ENCODE peak calls at places on chromosome 16, in seven cellular contexts. One of them, this sample, is unnamed.

GRCh38 chr16:17266606-17267313 is 204.0 kb downstream of the XYLT1 start:
- DNase-seq in NCI-H187: no peak
- DNase-seq in activated naive CD4-positive, alpha-beta T cell treated with Interleukin-2 at 50 U/mL for 16 hours: no peak
- DNase-seq in stimulated activated CD4-positive, alpha-beta T cell treated with anti-CD3 and anti-CD28 coated beads, Interleukin-1b, Interleukin-23, amount 100 ng/mL, for 24 hours: no peak
- DNase-seq in H9: no peak
- DNase-seq in GM19239: no peak
- DNase-seq in memory B cell: no peak
- DNase-seq in this sample: no peak

GRCh38 chr16:69494993-69495392 is 70.6 kb downstream of the CYB5B start:
- DNase-seq in NCI-H187: no peak
- DNase-seq in activated naive CD4-positive, alpha-beta T cell treated with Interleukin-2 at 50 U/mL for 16 hours: peak
- DNase-seq in stimulated activated CD4-positive, alpha-beta T cell treated with anti-CD3 and anti-CD28 coated beads, Interleukin-1b, Interleukin-23, amount 100 ng/mL, for 24 hours: no peak
- DNase-seq in H9: peak
- DNase-seq in GM19239: no peak
- DNase-seq in memory B cell: no peak
- DNase-seq in this sample: no peak

GRCh38 chr16:87611456-87611855 is 9.1 kb downstream of the JPH3 start:
- DNase-seq in NCI-H187: no peak
- DNase-seq in activated naive CD4-positive, alpha-beta T cell treated with Interleukin-2 at 50 U/mL for 16 hours: no peak
- DNase-seq in stimulated activated CD4-positive, alpha-beta T cell treated with anti-CD3 and anti-CD28 coated beads, Interleukin-1b, Interleukin-23, amount 100 ng/mL, for 24 hours: no peak
- DNase-seq in H9: no peak
- DNase-seq in GM19239: no peak
- DNase-seq in memory B cell: no peak
- DNase-seq in this sample: no peak

GRCh38 chr16:9661336-9661735 is 520.9 kb downstream of the GRIN2A start:
- DNase-seq in NCI-H187: no peak
- DNase-seq in activated naive CD4-positive, alpha-beta T cell treated with Interleukin-2 at 50 U/mL for 16 hours: no peak
- DNase-seq in stimulated activated CD4-positive, alpha-beta T cell treated with anti-CD3 and anti-CD28 coated beads, Interleukin-1b, Interleukin-23, amount 100 ng/mL, for 24 hours: no peak
- DNase-seq in H9: no peak
- DNase-seq in GM19239: no peak
- DNase-seq in memory B cell: no peak
- DNase-seq in this sample: no peak

GRCh38 chr16:56424791-56425438 is 430 bp downstream of the AMFR start:
- DNase-seq in NCI-H187: no peak
- DNase-seq in activated naive CD4-positive, alpha-beta T cell treated with Interleukin-2 at 50 U/mL for 16 hours: peak
- DNase-seq in stimulated activated CD4-positive, alpha-beta T cell treated with anti-CD3 and anti-CD28 coated beads, Interleukin-1b, Interleukin-23, amount 100 ng/mL, for 24 hours: peak
- DNase-seq in H9: peak
- DNase-seq in GM19239: no peak
- DNase-seq in memory B cell: peak
- DNase-seq in this sample: peak

GRCh38 chr16:53061701-53062159 is 6.9 kb downstream of the CHD9 start:
- DNase-seq in NCI-H187: no peak
- DNase-seq in activated naive CD4-positive, alpha-beta T cell treated with Interleukin-2 at 50 U/mL for 16 hours: peak
- DNase-seq in stimulated activated CD4-positive, alpha-beta T cell treated with anti-CD3 and anti-CD28 coated beads, Interleukin-1b, Interleukin-23, amount 100 ng/mL, for 24 hours: no peak
- DNase-seq in H9: no peak
- DNase-seq in GM19239: no peak
- DNase-seq in memory B cell: peak
- DNase-seq in this sample: no peak

GRCh38 chr16:85310868-85311585 is 198.8 kb upstream of the CIBAR2 start:
- DNase-seq in NCI-H187: no peak
- DNase-seq in activated naive CD4-positive, alpha-beta T cell treated with Interleukin-2 at 50 U/mL for 16 hours: peak
- DNase-seq in stimulated activated CD4-positive, alpha-beta T cell treated with anti-CD3 and anti-CD28 coated beads, Interleukin-1b, Interleukin-23, amount 100 ng/mL, for 24 hours: no peak
- DNase-seq in H9: no peak
- DNase-seq in GM19239: no peak
- DNase-seq in memory B cell: no peak
- DNase-seq in this sample: no peak

GRCh38 chr16:4407543-4408322 is 8.7 kb downstream of the CORO7 start:
- DNase-seq in NCI-H187: no peak
- DNase-seq in activated naive CD4-positive, alpha-beta T cell treated with Interleukin-2 at 50 U/mL for 16 hours: no peak
- DNase-seq in stimulated activated CD4-positive, alpha-beta T cell treated with anti-CD3 and anti-CD28 coated beads, Interleukin-1b, Interleukin-23, amount 100 ng/mL, for 24 hours: no peak
- DNase-seq in H9: no peak
- DNase-seq in GM19239: no peak
- DNase-seq in memory B cell: no peak
- DNase-seq in this sample: no peak

GRCh38 chr16:80084614-80085013 is 456.2 kb upstream of the DYNLRB2 start:
- DNase-seq in NCI-H187: peak
- DNase-seq in activated naive CD4-positive, alpha-beta T cell treated with Interleukin-2 at 50 U/mL for 16 hours: peak
- DNase-seq in stimulated activated CD4-positive, alpha-beta T cell treated with anti-CD3 and anti-CD28 coated beads, Interleukin-1b, Interleukin-23, amount 100 ng/mL, for 24 hours: no peak
- DNase-seq in H9: peak
- DNase-seq in GM19239: no peak
- DNase-seq in memory B cell: no peak
- DNase-seq in this sample: no peak

GRCh38 chr16:89956511-89957213 is 8.1 kb downstream of the DEF8 start:
- DNase-seq in NCI-H187: no peak
- DNase-seq in activated naive CD4-positive, alpha-beta T cell treated with Interleukin-2 at 50 U/mL for 16 hours: no peak
- DNase-seq in stimulated activated CD4-positive, alpha-beta T cell treated with anti-CD3 and anti-CD28 coated beads, Interleukin-1b, Interleukin-23, amount 100 ng/mL, for 24 hours: no peak
- DNase-seq in H9: no peak
- DNase-seq in GM19239: no peak
- DNase-seq in memory B cell: no peak
- DNase-seq in this sample: no peak

GRCh38 chr16:56267888-56268287 is 76.6 kb downstream of the GNAO1 start:
- DNase-seq in NCI-H187: no peak
- DNase-seq in activated naive CD4-positive, alpha-beta T cell treated with Interleukin-2 at 50 U/mL for 16 hours: no peak
- DNase-seq in stimulated activated CD4-positive, alpha-beta T cell treated with anti-CD3 and anti-CD28 coated beads, Interleukin-1b, Interleukin-23, amount 100 ng/mL, for 24 hours: no peak
- DNase-seq in H9: no peak
- DNase-seq in GM19239: no peak
- DNase-seq in memory B cell: no peak
- DNase-seq in this sample: no peak

GRCh38 chr16:22888791-22889190 is 74.8 kb downstream of the HS3ST2 start:
- DNase-seq in NCI-H187: no peak
- DNase-seq in activated naive CD4-positive, alpha-beta T cell treated with Interleukin-2 at 50 U/mL for 16 hours: no peak
- DNase-seq in stimulated activated CD4-positive, alpha-beta T cell treated with anti-CD3 and anti-CD28 coated beads, Interleukin-1b, Interleukin-23, amount 100 ng/mL, for 24 hours: no peak
- DNase-seq in H9: no peak
- DNase-seq in GM19239: no peak
- DNase-seq in memory B cell: no peak
- DNase-seq in this sample: no peak

GRCh38 chr16:1941924-1942809 is 832 bp downstream of the MSRB1 start:
- DNase-seq in NCI-H187: no peak
- DNase-seq in activated naive CD4-positive, alpha-beta T cell treated with Interleukin-2 at 50 U/mL for 16 hours: no peak
- DNase-seq in stimulated activated CD4-positive, alpha-beta T cell treated with anti-CD3 and anti-CD28 coated beads, Interleukin-1b, Interleukin-23, amount 100 ng/mL, for 24 hours: no peak
- DNase-seq in H9: peak
- DNase-seq in GM19239: no peak
- DNase-seq in memory B cell: no peak
- DNase-seq in this sample: no peak

GRCh38 chr16:62036101-62036806 is at the start of gene CDH8:
- DNase-seq in NCI-H187: no peak
- DNase-seq in activated naive CD4-positive, alpha-beta T cell treated with Interleukin-2 at 50 U/mL for 16 hours: no peak
- DNase-seq in stimulated activated CD4-positive, alpha-beta T cell treated with anti-CD3 and anti-CD28 coated beads, Interleukin-1b, Interleukin-23, amount 100 ng/mL, for 24 hours: no peak
- DNase-seq in H9: peak
- DNase-seq in GM19239: no peak
- DNase-seq in memory B cell: no peak
- DNase-seq in this sample: no peak

GRCh38 chr16:31696968-31697743 is 169.5 kb downstream of the AHSP start:
- DNase-seq in NCI-H187: no peak
- DNase-seq in activated naive CD4-positive, alpha-beta T cell treated with Interleukin-2 at 50 U/mL for 16 hours: no peak
- DNase-seq in stimulated activated CD4-positive, alpha-beta T cell treated with anti-CD3 and anti-CD28 coated beads, Interleukin-1b, Interleukin-23, amount 100 ng/mL, for 24 hours: no peak
- DNase-seq in H9: no peak
- DNase-seq in GM19239: no peak
- DNase-seq in memory B cell: no peak
- DNase-seq in this sample: no peak

GRCh38 chr16:24054649-24055560 is 201.2 kb upstream of the CACNG3 start:
- DNase-seq in NCI-H187: no peak
- DNase-seq in activated naive CD4-positive, alpha-beta T cell treated with Interleukin-2 at 50 U/mL for 16 hours: no peak
- DNase-seq in stimulated activated CD4-positive, alpha-beta T cell treated with anti-CD3 and anti-CD28 coated beads, Interleukin-1b, Interleukin-23, amount 100 ng/mL, for 24 hours: no peak
- DNase-seq in H9: peak
- DNase-seq in GM19239: no peak
- DNase-seq in memory B cell: no peak
- DNase-seq in this sample: no peak

GRCh38 chr16:69424053-69424934 is at the start of gene CYB5B:
- DNase-seq in NCI-H187: peak
- DNase-seq in activated naive CD4-positive, alpha-beta T cell treated with Interleukin-2 at 50 U/mL for 16 hours: peak
- DNase-seq in stimulated activated CD4-positive, alpha-beta T cell treated with anti-CD3 and anti-CD28 coated beads, Interleukin-1b, Interleukin-23, amount 100 ng/mL, for 24 hours: peak
- DNase-seq in H9: peak
- DNase-seq in GM19239: peak
- DNase-seq in memory B cell: peak
- DNase-seq in this sample: peak

GRCh38 chr16:68399456-68399855 is 48.9 kb downstream of the SMPD3 start:
- DNase-seq in NCI-H187: no peak
- DNase-seq in activated naive CD4-positive, alpha-beta T cell treated with Interleukin-2 at 50 U/mL for 16 hours: no peak
- DNase-seq in stimulated activated CD4-positive, alpha-beta T cell treated with anti-CD3 and anti-CD28 coated beads, Interleukin-1b, Interleukin-23, amount 100 ng/mL, for 24 hours: no peak
- DNase-seq in H9: no peak
- DNase-seq in GM19239: no peak
- DNase-seq in memory B cell: no peak
- DNase-seq in this sample: no peak

GRCh38 chr16:57529324-57530103 is 6.9 kb downstream of the CCDC102A start:
- DNase-seq in NCI-H187: no peak
- DNase-seq in activated naive CD4-positive, alpha-beta T cell treated with Interleukin-2 at 50 U/mL for 16 hours: no peak
- DNase-seq in stimulated activated CD4-positive, alpha-beta T cell treated with anti-CD3 and anti-CD28 coated beads, Interleukin-1b, Interleukin-23, amount 100 ng/mL, for 24 hours: no peak
- DNase-seq in H9: no peak
- DNase-seq in GM19239: no peak
- DNase-seq in memory B cell: no peak
- DNase-seq in this sample: no peak

GRCh38 chr16:86305440-86305839 is 204.9 kb upstream of the FOXF1 start:
- DNase-seq in NCI-H187: no peak
- DNase-seq in activated naive CD4-positive, alpha-beta T cell treated with Interleukin-2 at 50 U/mL for 16 hours: no peak
- DNase-seq in stimulated activated CD4-positive, alpha-beta T cell treated with anti-CD3 and anti-CD28 coated beads, Interleukin-1b, Interleukin-23, amount 100 ng/mL, for 24 hours: no peak
- DNase-seq in H9: no peak
- DNase-seq in GM19239: no peak
- DNase-seq in memory B cell: no peak
- DNase-seq in this sample: no peak

GRCh38 chr16:66364117-66364958 is 2.2 kb upstream of the CDH5 start:
- DNase-seq in NCI-H187: no peak
- DNase-seq in activated naive CD4-positive, alpha-beta T cell treated with Interleukin-2 at 50 U/mL for 16 hours: no peak
- DNase-seq in stimulated activated CD4-positive, alpha-beta T cell treated with anti-CD3 and anti-CD28 coated beads, Interleukin-1b, Interleukin-23, amount 100 ng/mL, for 24 hours: no peak
- DNase-seq in H9: no peak
- DNase-seq in GM19239: no peak
- DNase-seq in memory B cell: no peak
- DNase-seq in this sample: no peak

GRCh38 chr16:84156342-84156784 is 11.3 kb downstream of the DNAAF1 start:
- DNase-seq in NCI-H187: no peak
- DNase-seq in activated naive CD4-positive, alpha-beta T cell treated with Interleukin-2 at 50 U/mL for 16 hours: no peak
- DNase-seq in stimulated activated CD4-positive, alpha-beta T cell treated with anti-CD3 and anti-CD28 coated beads, Interleukin-1b, Interleukin-23, amount 100 ng/mL, for 24 hours: no peak
- DNase-seq in H9: no peak
- DNase-seq in GM19239: no peak
- DNase-seq in memory B cell: no peak
- DNase-seq in this sample: no peak

GRCh38 chr16:62638964-62639861 is 603.0 kb upstream of the CDH8 start:
- DNase-seq in NCI-H187: no peak
- DNase-seq in activated naive CD4-positive, alpha-beta T cell treated with Interleukin-2 at 50 U/mL for 16 hours: no peak
- DNase-seq in stimulated activated CD4-positive, alpha-beta T cell treated with anti-CD3 and anti-CD28 coated beads, Interleukin-1b, Interleukin-23, amount 100 ng/mL, for 24 hours: no peak
- DNase-seq in H9: no peak
- DNase-seq in GM19239: no peak
- DNase-seq in memory B cell: no peak
- DNase-seq in this sample: no peak

GRCh38 chr16:2282866-2283555 is 15.1 kb upstream of the RNPS1 start:
- DNase-seq in NCI-H187: no peak
- DNase-seq in activated naive CD4-positive, alpha-beta T cell treated with Interleukin-2 at 50 U/mL for 16 hours: no peak
- DNase-seq in stimulated activated CD4-positive, alpha-beta T cell treated with anti-CD3 and anti-CD28 coated beads, Interleukin-1b, Interleukin-23, amount 100 ng/mL, for 24 hours: no peak
- DNase-seq in H9: no peak
- DNase-seq in GM19239: no peak
- DNase-seq in memory B cell: no peak
- DNase-seq in this sample: no peak

GRCh38 chr16:3022208-3022696 is 1.5 kb downstream of the HCFC1R1 start:
- DNase-seq in NCI-H187: no peak
- DNase-seq in activated naive CD4-positive, alpha-beta T cell treated with Interleukin-2 at 50 U/mL for 16 hours: peak
- DNase-seq in stimulated activated CD4-positive, alpha-beta T cell treated with anti-CD3 and anti-CD28 coated beads, Interleukin-1b, Interleukin-23, amount 100 ng/mL, for 24 hours: peak
- DNase-seq in H9: peak
- DNase-seq in GM19239: no peak
- DNase-seq in memory B cell: no peak
- DNase-seq in this sample: peak

GRCh38 chr16:83728518-83728917 is 79.3 kb upstream of the HSBP1 start:
- DNase-seq in NCI-H187: no peak
- DNase-seq in activated naive CD4-positive, alpha-beta T cell treated with Interleukin-2 at 50 U/mL for 16 hours: no peak
- DNase-seq in stimulated activated CD4-positive, alpha-beta T cell treated with anti-CD3 and anti-CD28 coated beads, Interleukin-1b, Interleukin-23, amount 100 ng/mL, for 24 hours: no peak
- DNase-seq in H9: no peak
- DNase-seq in GM19239: no peak
- DNase-seq in memory B cell: no peak
- DNase-seq in this sample: no peak

GRCh38 chr16:9092282-9092962 is 978 bp downstream of the HAPSTR1 start:
- DNase-seq in NCI-H187: no peak
- DNase-seq in activated naive CD4-positive, alpha-beta T cell treated with Interleukin-2 at 50 U/mL for 16 hours: peak
- DNase-seq in stimulated activated CD4-positive, alpha-beta T cell treated with anti-CD3 and anti-CD28 coated beads, Interleukin-1b, Interleukin-23, amount 100 ng/mL, for 24 hours: peak
- DNase-seq in H9: no peak
- DNase-seq in GM19239: no peak
- DNase-seq in memory B cell: peak
- DNase-seq in this sample: peak

GRCh38 chr16:75948886-75949285 is 222.6 kb upstream of the CPHXL start:
- DNase-seq in NCI-H187: no peak
- DNase-seq in activated naive CD4-positive, alpha-beta T cell treated with Interleukin-2 at 50 U/mL for 16 hours: no peak
- DNase-seq in stimulated activated CD4-positive, alpha-beta T cell treated with anti-CD3 and anti-CD28 coated beads, Interleukin-1b, Interleukin-23, amount 100 ng/mL, for 24 hours: no peak
- DNase-seq in H9: no peak
- DNase-seq in GM19239: no peak
- DNase-seq in memory B cell: no peak
- DNase-seq in this sample: no peak

GRCh38 chr16:24635900-24636610 is 93.4 kb upstream of the TNRC6A start:
- DNase-seq in NCI-H187: no peak
- DNase-seq in activated naive CD4-positive, alpha-beta T cell treated with Interleukin-2 at 50 U/mL for 16 hours: no peak
- DNase-seq in stimulated activated CD4-positive, alpha-beta T cell treated with anti-CD3 and anti-CD28 coated beads, Interleukin-1b, Interleukin-23, amount 100 ng/mL, for 24 hours: no peak
- DNase-seq in H9: no peak
- DNase-seq in GM19239: no peak
- DNase-seq in memory B cell: no peak
- DNase-seq in this sample: no peak

GRCh38 chr16:10812352-10813122 is 6.1 kb downstream of the TVP23A start:
- DNase-seq in NCI-H187: no peak
- DNase-seq in activated naive CD4-positive, alpha-beta T cell treated with Interleukin-2 at 50 U/mL for 16 hours: no peak
- DNase-seq in stimulated activated CD4-positive, alpha-beta T cell treated with anti-CD3 and anti-CD28 coated beads, Interleukin-1b, Interleukin-23, amount 100 ng/mL, for 24 hours: no peak
- DNase-seq in H9: no peak
- DNase-seq in GM19239: no peak
- DNase-seq in memory B cell: no peak
- DNase-seq in this sample: no peak

GRCh38 chr16:60230666-60231065 is 1496.5 kb upstream of the GOT2 start:
- DNase-seq in NCI-H187: no peak
- DNase-seq in activated naive CD4-positive, alpha-beta T cell treated with Interleukin-2 at 50 U/mL for 16 hours: no peak
- DNase-seq in stimulated activated CD4-positive, alpha-beta T cell treated with anti-CD3 and anti-CD28 coated beads, Interleukin-1b, Interleukin-23, amount 100 ng/mL, for 24 hours: no peak
- DNase-seq in H9: no peak
- DNase-seq in GM19239: no peak
- DNase-seq in memory B cell: no peak
- DNase-seq in this sample: no peak

GRCh38 chr16:83730812-83731211 is 77.0 kb upstream of the HSBP1 start:
- DNase-seq in NCI-H187: no peak
- DNase-seq in activated naive CD4-positive, alpha-beta T cell treated with Interleukin-2 at 50 U/mL for 16 hours: no peak
- DNase-seq in stimulated activated CD4-positive, alpha-beta T cell treated with anti-CD3 and anti-CD28 coated beads, Interleukin-1b, Interleukin-23, amount 100 ng/mL, for 24 hours: no peak
- DNase-seq in H9: no peak
- DNase-seq in GM19239: no peak
- DNase-seq in memory B cell: no peak
- DNase-seq in this sample: no peak

GRCh38 chr16:84774810-84775209 is 45.0 kb upstream of the CRISPLD2 start:
- DNase-seq in NCI-H187: no peak
- DNase-seq in activated naive CD4-positive, alpha-beta T cell treated with Interleukin-2 at 50 U/mL for 16 hours: no peak
- DNase-seq in stimulated activated CD4-positive, alpha-beta T cell treated with anti-CD3 and anti-CD28 coated beads, Interleukin-1b, Interleukin-23, amount 100 ng/mL, for 24 hours: no peak
- DNase-seq in H9: no peak
- DNase-seq in GM19239: no peak
- DNase-seq in memory B cell: no peak
- DNase-seq in this sample: no peak

GRCh38 chr16:67919618-67920210 is 11.9 kb downstream of the CTRL start:
- DNase-seq in NCI-H187: no peak
- DNase-seq in activated naive CD4-positive, alpha-beta T cell treated with Interleukin-2 at 50 U/mL for 16 hours: no peak
- DNase-seq in stimulated activated CD4-positive, alpha-beta T cell treated with anti-CD3 and anti-CD28 coated beads, Interleukin-1b, Interleukin-23, amount 100 ng/mL, for 24 hours: no peak
- DNase-seq in H9: no peak
- DNase-seq in GM19239: no peak
- DNase-seq in memory B cell: no peak
- DNase-seq in this sample: no peak

GRCh38 chr16:57628008-57628781 is at the start of gene ADGRG1:
- DNase-seq in NCI-H187: no peak
- DNase-seq in activated naive CD4-positive, alpha-beta T cell treated with Interleukin-2 at 50 U/mL for 16 hours: peak
- DNase-seq in stimulated activated CD4-positive, alpha-beta T cell treated with anti-CD3 and anti-CD28 coated beads, Interleukin-1b, Interleukin-23, amount 100 ng/mL, for 24 hours: peak
- DNase-seq in H9: peak
- DNase-seq in GM19239: no peak
- DNase-seq in memory B cell: no peak
- DNase-seq in this sample: no peak

GRCh38 chr16:5505093-5505887 is 407.7 kb upstream of the EEF2KMT start:
- DNase-seq in NCI-H187: no peak
- DNase-seq in activated naive CD4-positive, alpha-beta T cell treated with Interleukin-2 at 50 U/mL for 16 hours: no peak
- DNase-seq in stimulated activated CD4-positive, alpha-beta T cell treated with anti-CD3 and anti-CD28 coated beads, Interleukin-1b, Interleukin-23, amount 100 ng/mL, for 24 hours: no peak
- DNase-seq in H9: no peak
- DNase-seq in GM19239: no peak
- DNase-seq in memory B cell: no peak
- DNase-seq in this sample: no peak